ENCODE peak calls at places on chromosome 9, in nine cellular contexts. Q is transverse colon, X is A549, P is IMR-90, B is heart left ventricle, D is esophagus squamous epithelium, L is right lobe of liver, W is Peyer's patch, Y is HCT116. R is an unnamed sample. For H3K4me1, the result is how much of the 10 kb centered on the place peaks cover.

GRCh38 chr9:98706651-98707103 is 2.1 kb downstream of the GABBR2 start:
- DNase-seq in Q (no peak), W (no peak), P (peak), L (no peak), Y (no peak), B (no peak), D (no peak), X (no peak), R (no peak)

GRCh38 chr9:132237481-132237880 is 75.6 kb downstream of the NTNG2 start:
- DNase-seq in Q (no peak), D (no peak), P (no peak), W (no peak), Y (no peak), L (no peak), B (no peak), X (peak), R (no peak)

GRCh38 chr9:96382175-96382574 is 1.3 kb downstream of the SLC35D2 start:
- DNase-seq in X (no peak), B (no peak), L (no peak), P (peak), Q (no peak), D (no peak), Y (peak), W (no peak), R (no peak)

GRCh38 chr9:112970939-112971338 is 41.1 kb downstream of the ZNF883 start:
- DNase-seq in L (no peak), Y (no peak), D (no peak), P (no peak), X (no peak), W (no peak), Q (no peak), B (no peak), R (no peak)

GRCh38 chr9:108257387-108257786 is 598.4 kb downstream of the ACTL7B start:
- DNase-seq in P (no peak), Y (no peak), W (no peak), L (no peak), B (no peak), X (no peak), Q (no peak), D (no peak), R (no peak)

GRCh38 chr9:103942171-103942570 is 151.9 kb upstream of the SMC2 start:
- DNase-seq in B (no peak), Q (no peak), P (no peak), D (no peak), Y (no peak), W (no peak), L (no peak), X (no peak), R (no peak)

GRCh38 chr9:78011037-78011436 is 20.6 kb downstream of the GNAQ start:
- DNase-seq in D (no peak), P (no peak), Y (no peak), X (no peak), L (no peak), B (no peak), Q (no peak), W (no peak), R (no peak)

GRCh38 chr9:4620881-4621555 is 41.1 kb upstream of the PLPP6 start:
- DNase-seq in P (peak), L (no peak), X (no peak), Y (no peak), D (no peak), W (no peak), B (no peak), Q (no peak), R (no peak)

GRCh38 chr9:4740623-4741364 is at the start of gene AK3:
- DNase-seq in X (peak), L (peak), B (peak), D (peak), P (peak), W (peak), Y (peak), Q (peak), R (no peak)

GRCh38 chr9:105338308-105338707 is 93.9 kb downstream of the SLC44A1 start:
- DNase-seq in Y (no peak), W (no peak), P (no peak), D (no peak), B (no peak), L (no peak), X (no peak), Q (no peak), R (no peak)

GRCh38 chr9:79902937-79903600 is 331.3 kb downstream of the TLE4 start:
- DNase-seq in W (no peak), X (no peak), L (no peak), D (no peak), Y (no peak), P (no peak), B (no peak), Q (no peak), R (no peak)

GRCh38 chr9:28024616-28025147 is 451.4 kb upstream of the C9orf72 start:
- DNase-seq in D (no peak), W (no peak), P (no peak), L (no peak), X (no peak), Y (no peak), B (no peak), Q (no peak), R (no peak)

GRCh38 chr9:4144869-4145268 is 155.0 kb downstream of the GLIS3 start:
- DNase-seq in X (peak), Q (no peak), D (no peak), Y (no peak), W (no peak), L (no peak), B (no peak), P (no peak), R (no peak)

GRCh38 chr9:76180541-76180940 is 213.7 kb downstream of the RFK start:
- DNase-seq in D (no peak), P (peak), L (no peak), Y (peak), Q (no peak), W (no peak), B (no peak), X (peak), R (no peak)

GRCh38 chr9:128702949-128703615 is 779 bp downstream of the PKN3 start:
- DNase-seq in L (peak), D (no peak), Y (no peak), W (peak), Q (no peak), P (no peak), X (peak), B (peak), R (no peak)

GRCh38 chr9:21267806-21268657 is 28.2 kb upstream of the IFNA14 start:
- DNase-seq in P (no peak), L (no peak), B (no peak), X (no peak), Q (no peak), Y (no peak), W (no peak), D (no peak), R (no peak)

GRCh38 chr9:137422668-137423000 is 328 bp downstream of the EXD3 start:
- DNase-seq in W (peak), L (peak), Q (peak), B (peak), D (no peak), P (no peak), X (no peak), Y (no peak), R (no peak)

GRCh38 chr9:13278368-13279246 is 885 bp downstream of the MPDZ start:
- DNase-seq in Q (peak), W (peak), D (no peak), L (peak), P (peak), B (peak), X (peak), Y (no peak), R (no peak)

GRCh38 chr9:1051286-1052118 is 1.3 kb downstream of the DMRT2 start:
- DNase-seq in L (peak), B (no peak), X (peak), D (no peak), Q (peak), P (no peak), Y (no peak), W (peak), R (no peak)

GRCh38 chr9:107158321-107158720 is 124.8 kb upstream of the RAD23B start:
- DNase-seq in L (no peak), Q (no peak), W (no peak), Y (peak), P (peak), D (no peak), B (no peak), X (peak), R (no peak)

GRCh38 chr9:106334081-106334480 is 528.9 kb upstream of the ZNF462 start:
- DNase-seq in P (no peak), L (no peak), Y (no peak), Q (no peak), B (no peak), W (no peak), X (no peak), D (no peak), R (no peak)

GRCh38 chr9:69023650-69024049 is 9.7 kb upstream of the PRKACG start:
- DNase-seq in B (no peak), X (no peak), D (no peak), P (no peak), Y (no peak), W (no peak), Q (no peak), L (no peak), R (no peak)

GRCh38 chr9:93182572-93182971 is 1.4 kb upstream of the WNK2 start:
- DNase-seq in Q (peak), B (no peak), W (peak), X (no peak), D (no peak), Y (no peak), P (no peak), L (no peak), R (no peak)

GRCh38 chr9:80699551-80699998 is 989.8 kb downstream of the TLE1 start:
- DNase-seq in D (no peak), X (no peak), Y (no peak), B (no peak), L (no peak), Q (no peak), P (peak), W (no peak), R (no peak)

GRCh38 chr9:87337335-87338074 is 160.2 kb upstream of the DAPK1 start:
- DNase-seq in B (no peak), X (peak), D (no peak), L (no peak), Y (no peak), W (no peak), P (no peak), Q (no peak), R (no peak)

GRCh38 chr9:130101963-130102362 is 48.3 kb downstream of the GPR107 start:
- DNase-seq in L (no peak), X (no peak), Y (no peak), D (no peak), W (no peak), Q (no peak), B (no peak), P (no peak), R (no peak)

GRCh38 chr9:134965851-134966250 is 48.1 kb upstream of the FCN1 start:
- DNase-seq in Y (no peak), L (no peak), Q (no peak), P (no peak), W (no peak), X (no peak), D (no peak), B (no peak), R (no peak)

GRCh38 chr9:94922098-94922607 is 195.7 kb downstream of the AOPEP start:
- DNase-seq in X (peak), Y (no peak), P (peak), W (no peak), Q (no peak), L (no peak), D (no peak), B (no peak), R (peak)

GRCh38 chr9:5562806-5563416 is 52.6 kb downstream of the PDCD1LG2 start:
- DNase-seq in B (no peak), Q (no peak), X (no peak), L (no peak), D (no peak), Y (no peak), P (no peak), W (no peak), R (no peak)

GRCh38 chr9:79559501-79560181 is 12.1 kb upstream of the TLE4 start:
- DNase-seq in Y (no peak), L (no peak), B (no peak), X (no peak), D (no peak), Q (no peak), W (no peak), P (peak), R (no peak)

DNA sequence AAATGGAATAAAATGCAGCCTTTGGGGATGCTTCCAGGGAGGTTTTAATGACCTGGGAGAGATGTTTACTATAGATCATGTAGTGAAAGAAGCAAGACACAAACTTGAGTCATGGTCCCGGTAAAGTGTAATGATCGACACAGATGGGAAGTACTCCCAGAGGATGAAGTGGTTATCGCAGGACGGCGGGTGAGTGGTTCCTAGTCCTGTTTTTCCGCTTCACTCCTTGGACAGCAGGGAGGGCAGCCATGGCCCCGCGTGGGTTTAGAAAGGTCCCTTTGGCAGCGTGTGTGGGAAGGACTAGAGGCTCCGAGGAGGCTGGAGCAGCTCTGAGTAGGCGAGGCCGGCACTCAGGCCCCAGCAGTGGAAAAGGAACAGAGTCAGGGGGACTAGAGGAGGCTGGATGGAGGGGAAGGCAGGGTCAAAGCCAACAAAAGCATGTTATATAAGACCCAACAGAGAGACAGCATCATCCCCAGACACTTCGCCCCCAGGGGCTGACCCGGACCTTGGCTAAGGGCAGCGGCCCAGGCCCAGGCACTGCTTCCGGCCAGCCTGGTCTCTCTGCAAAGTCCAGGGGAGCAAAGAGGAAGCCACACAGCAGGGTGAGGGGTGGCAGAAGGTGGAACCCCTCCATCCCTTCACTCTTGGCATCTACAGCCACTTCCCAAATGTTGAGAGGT is 49.1 kb upstream of the STXBP1 start:
- DNase-seq in B (no peak), P (peak), Q (no peak), D (no peak), X (peak), W (peak), Y (no peak), L (no peak), R (no peak)
- H3K4me1 ChIP-seq in B (half or more), P (half or more), Q (under half), D (half or more), X (half or more), W (half or more), Y (half or more), L (under half), R (half or more)

DNA sequence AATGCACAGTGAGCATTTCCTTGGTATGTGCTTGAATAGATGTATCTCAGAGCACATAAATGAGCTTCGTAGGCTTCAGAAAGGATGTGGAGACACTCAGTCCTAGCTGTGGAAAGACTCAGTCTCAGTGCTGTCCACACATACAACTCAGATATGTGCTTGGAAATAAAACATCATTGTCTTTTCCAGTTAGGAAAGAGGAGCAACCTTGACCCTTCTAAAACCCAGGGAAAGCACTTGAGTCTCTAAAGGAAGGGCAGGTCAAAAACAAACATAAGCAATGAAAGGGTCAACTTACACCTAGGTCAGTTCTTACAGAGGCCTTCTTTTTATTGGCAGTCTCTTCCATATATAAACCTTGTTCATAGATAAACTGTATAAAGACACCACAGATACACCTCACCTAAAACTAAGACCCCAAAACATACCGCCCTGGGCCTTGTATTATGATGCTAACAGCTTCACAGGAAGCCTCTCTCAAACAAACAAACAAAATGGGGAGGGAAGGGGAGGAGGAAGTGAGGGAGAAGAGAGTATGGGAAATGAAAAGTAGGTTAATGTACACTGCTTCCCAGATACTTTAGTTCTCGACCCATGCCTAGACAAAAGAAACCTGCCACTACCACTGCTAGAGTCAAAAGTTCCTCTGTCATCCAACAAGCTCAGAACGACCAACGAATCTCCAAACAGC is 114.4 kb downstream of the UBAP2 start:
- DNase-seq in D (no peak), W (no peak), P (no peak), X (no peak), B (no peak), Q (no peak), L (no peak), Y (no peak), R (no peak)
- H3K27ac ChIP-seq in D (no peak), W (no peak), P (no peak), X (no peak), B (peak), Q (no peak), L (no peak), Y (no peak), R (no peak)

GRCh38 chr9:35102769-35103659 is at the start of gene STOML2:
- DNase-seq in X (peak), L (peak), D (peak), B (peak), P (peak), W (peak), Y (peak), Q (peak), R (no peak)
- TF ChIP-seq POLR2A in X (peak), L (peak), D (peak), B (no peak), P (peak), W (peak), Y (peak), Q (peak), R (no peak)

GRCh38 chr9:124293712-124294504 is 36.2 kb downstream of the NEK6 start:
- DNase-seq in L (no peak), X (no peak), D (no peak), Y (no peak), P (no peak), W (no peak), Q (no peak), B (no peak), R (no peak)

GRCh38 chr9:124292696-124293593 is 35.2 kb downstream of the NEK6 start:
- DNase-seq in W (no peak), X (no peak), L (no peak), P (no peak), Y (no peak), B (no peak), Q (no peak), D (no peak), R (no peak)

GRCh38 chr9:124291801-124292396 is 34.1 kb downstream of the NEK6 start:
- DNase-seq in X (no peak), B (peak), W (no peak), L (peak), D (no peak), P (no peak), Y (no peak), Q (peak), R (no peak)

GRCh38 chr9:124290053-124290581 is 32.4 kb downstream of the NEK6 start:
- DNase-seq in W (no peak), Q (peak), P (no peak), D (no peak), L (peak), X (no peak), B (peak), Y (no peak), R (no peak)

DNA sequence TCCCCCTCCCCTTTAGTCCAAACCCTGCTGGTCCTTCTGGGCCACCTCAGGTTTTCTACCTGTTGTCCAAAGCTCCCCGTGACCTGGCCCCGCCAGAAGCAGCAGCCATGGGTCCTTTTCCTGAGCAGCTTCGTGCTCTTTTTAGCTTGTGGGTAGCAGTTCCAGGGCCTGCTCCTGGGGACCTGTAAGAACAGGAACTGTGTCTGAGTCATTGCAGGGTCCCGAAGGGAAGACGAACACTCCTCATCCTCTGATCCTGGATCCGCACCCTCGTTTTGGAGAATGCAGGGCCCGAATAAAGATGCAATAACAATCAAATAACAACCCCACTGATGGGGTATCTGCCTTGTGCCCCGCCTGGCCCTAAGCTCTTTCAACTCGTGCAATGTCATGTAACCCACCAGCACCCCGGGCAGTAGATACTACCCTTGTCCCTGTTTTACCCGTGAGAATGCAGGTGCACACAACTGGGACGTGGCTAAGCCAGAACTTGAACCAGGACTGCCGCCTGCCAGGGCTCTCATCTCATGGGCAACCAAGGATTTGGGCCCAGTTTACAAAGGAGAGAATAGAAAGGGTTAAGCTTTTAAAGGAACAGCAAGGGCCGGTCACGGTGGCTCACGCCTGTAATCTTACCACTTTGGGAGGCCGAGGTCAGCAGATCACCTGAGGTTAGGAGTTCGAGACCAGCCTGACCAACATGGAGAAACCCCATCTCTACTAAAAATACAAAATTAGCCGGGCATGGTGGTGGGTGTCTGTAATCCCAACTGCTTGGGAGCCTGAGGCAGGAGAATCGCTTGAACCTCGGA is 33.2 kb downstream of the NEK6 start:
- DNase-seq in B (no peak), D (no peak), P (no peak), X (no peak), L (no peak), W (no peak), Q (no peak), Y (no peak), R (no peak)
- H3K4me1 ChIP-seq in B (half or more), D (half or more), P (half or more), X (half or more), L (under half), W (half or more), Q (under half), Y (under half), R (half or more)

GRCh38 chr9:88775037-88775471 is 216.2 kb upstream of the S1PR3 start:
- DNase-seq in X (peak), Y (no peak), W (no peak), L (no peak), B (no peak), P (peak), Q (no peak), D (no peak), R (no peak)
- H3K27ac ChIP-seq in X (peak), Y (no peak), W (peak), L (no peak), B (no peak), P (peak), Q (no peak), D (peak), R (no peak)

GRCh38 chr9:114389612-114390368 is 2.0 kb upstream of the AKNA start:
- DNase-seq in P (no peak), X (no peak), Q (no peak), W (peak), Y (no peak), B (peak), D (no peak), L (no peak), R (no peak)
- TF ChIP-seq POLR2A in P (no peak), X (no peak), Q (no peak), W (no peak), Y (no peak), B (no peak), D (no peak), L (no peak), R (no peak)

R was measured in vagina.